ENCODE peak calls at places on chromosome 17, in five cellular contexts. One of them, this sample, is unnamed.

GRCh38 chr17:63961355-63962207 is 11.1 kb downstream of the SCN4A start:
- DNase-seq in Caco-2: peak
- DNase-seq in fibroblast of lung: peak
- DNase-seq in nephron progenitor cell: peak
- DNase-seq in heart right ventricle: peak
- DNase-seq in this sample: peak

GRCh38 chr17:22516861-22517636 is 824.7 kb downstream of the KCNJ18 start:
- DNase-seq in Caco-2: no peak
- DNase-seq in fibroblast of lung: no peak
- DNase-seq in nephron progenitor cell: no peak
- DNase-seq in heart right ventricle: no peak
- DNase-seq in this sample: no peak

GRCh38 chr17:49585422-49586027 is 9.9 kb downstream of the NXPH3 start:
- DNase-seq in Caco-2: peak
- DNase-seq in fibroblast of lung: no peak
- DNase-seq in nephron progenitor cell: no peak
- DNase-seq in heart right ventricle: no peak
- DNase-seq in this sample: no peak

GRCh38 chr17:39928868-39929651 is 1.5 kb downstream of the LRRC3C start:
- DNase-seq in Caco-2: no peak
- DNase-seq in fibroblast of lung: peak
- DNase-seq in nephron progenitor cell: no peak
- DNase-seq in heart right ventricle: no peak
- DNase-seq in this sample: no peak

GRCh38 chr17:2266865-2267228 is 36.7 kb downstream of the SMG6 start:
- DNase-seq in Caco-2: no peak
- DNase-seq in fibroblast of lung: no peak
- DNase-seq in nephron progenitor cell: no peak
- DNase-seq in heart right ventricle: no peak
- DNase-seq in this sample: no peak

GRCh38 chr17:52297230-52298010 is 138.9 kb upstream of the CA10 start:
- DNase-seq in Caco-2: peak
- DNase-seq in fibroblast of lung: no peak
- DNase-seq in nephron progenitor cell: no peak
- DNase-seq in heart right ventricle: no peak
- DNase-seq in this sample: no peak

GRCh38 chr17:50240876-50241275 is 33.4 kb upstream of the TMEM92 start:
- DNase-seq in Caco-2: no peak
- DNase-seq in fibroblast of lung: peak
- DNase-seq in nephron progenitor cell: no peak
- DNase-seq in heart right ventricle: no peak
- DNase-seq in this sample: no peak

GRCh38 chr17:559699-560378 is 154.8 kb downstream of the VPS53 start:
- DNase-seq in Caco-2: no peak
- DNase-seq in fibroblast of lung: peak
- DNase-seq in nephron progenitor cell: no peak
- DNase-seq in heart right ventricle: peak
- DNase-seq in this sample: no peak

GRCh38 chr17:38351412-38352222 is at the start of gene SOCS7:
- DNase-seq in Caco-2: peak
- DNase-seq in fibroblast of lung: peak
- DNase-seq in nephron progenitor cell: peak
- DNase-seq in heart right ventricle: peak
- DNase-seq in this sample: peak

GRCh38 chr17:78120971-78121800 is 7.4 kb downstream of the TMC6 start:
- DNase-seq in Caco-2: no peak
- DNase-seq in fibroblast of lung: no peak
- DNase-seq in nephron progenitor cell: no peak
- DNase-seq in heart right ventricle: peak
- DNase-seq in this sample: no peak

GRCh38 chr17:64115871-64116534 is 13.9 kb downstream of the ERN1 start:
- DNase-seq in Caco-2: no peak
- DNase-seq in fibroblast of lung: peak
- DNase-seq in nephron progenitor cell: no peak
- DNase-seq in heart right ventricle: no peak
- DNase-seq in this sample: no peak

GRCh38 chr17:49229805-49230600 is 584 bp downstream of the PHOSPHO1 start:
- DNase-seq in Caco-2: no peak
- DNase-seq in fibroblast of lung: no peak
- DNase-seq in nephron progenitor cell: peak
- DNase-seq in heart right ventricle: peak
- DNase-seq in this sample: no peak

GRCh38 chr17:1259910-1260389 is 10.3 kb upstream of the BHLHA9 start:
- DNase-seq in Caco-2: no peak
- DNase-seq in fibroblast of lung: no peak
- DNase-seq in nephron progenitor cell: peak
- DNase-seq in heart right ventricle: no peak
- DNase-seq in this sample: no peak

GRCh38 chr17:9239821-9240658 is 218.7 kb downstream of the NTN1 start:
- DNase-seq in Caco-2: no peak
- DNase-seq in fibroblast of lung: peak
- DNase-seq in nephron progenitor cell: peak
- DNase-seq in heart right ventricle: peak
- DNase-seq in this sample: peak

GRCh38 chr17:30332057-30332542 is 1.8 kb downstream of the TMIGD1 start:
- DNase-seq in Caco-2: no peak
- DNase-seq in fibroblast of lung: peak
- DNase-seq in nephron progenitor cell: no peak
- DNase-seq in heart right ventricle: no peak
- DNase-seq in this sample: no peak

GRCh38 chr17:74089869-74090464 is 113.5 kb upstream of the RPL38 start:
- DNase-seq in Caco-2: peak
- DNase-seq in fibroblast of lung: peak
- DNase-seq in nephron progenitor cell: peak
- DNase-seq in heart right ventricle: no peak
- DNase-seq in this sample: peak

GRCh38 chr17:42078396-42079042 is 19.8 kb downstream of the ZNF385C start:
- DNase-seq in Caco-2: no peak
- DNase-seq in fibroblast of lung: no peak
- DNase-seq in nephron progenitor cell: no peak
- DNase-seq in heart right ventricle: no peak
- DNase-seq in this sample: no peak

GRCh38 chr17:9924735-9925191 is 19.7 kb upstream of the RCVRN start:
- DNase-seq in Caco-2: peak
- DNase-seq in fibroblast of lung: peak
- DNase-seq in nephron progenitor cell: peak
- DNase-seq in heart right ventricle: no peak
- DNase-seq in this sample: no peak

GRCh38 chr17:59837362-59838195 is 55.2 kb downstream of the TUBD1 start:
- DNase-seq in Caco-2: peak
- DNase-seq in fibroblast of lung: peak
- DNase-seq in nephron progenitor cell: peak
- DNase-seq in heart right ventricle: no peak
- DNase-seq in this sample: peak

GRCh38 chr17:48610282-48611211 is at the start of gene HOXB7:
- DNase-seq in Caco-2: peak
- DNase-seq in fibroblast of lung: no peak
- DNase-seq in nephron progenitor cell: peak
- DNase-seq in heart right ventricle: peak
- DNase-seq in this sample: no peak

GRCh38 chr17:64174686-64175456 is 44.9 kb upstream of the ERN1 start:
- DNase-seq in Caco-2: no peak
- DNase-seq in fibroblast of lung: peak
- DNase-seq in nephron progenitor cell: no peak
- DNase-seq in heart right ventricle: no peak
- DNase-seq in this sample: no peak

GRCh38 chr17:46875849-46876352 is 24.5 kb downstream of the WNT9B start:
- DNase-seq in Caco-2: no peak
- DNase-seq in fibroblast of lung: no peak
- DNase-seq in nephron progenitor cell: no peak
- DNase-seq in heart right ventricle: no peak
- DNase-seq in this sample: no peak

GRCh38 chr17:9684955-9685621 is 39.8 kb downstream of the USP43 start:
- DNase-seq in Caco-2: no peak
- DNase-seq in fibroblast of lung: peak
- DNase-seq in nephron progenitor cell: no peak
- DNase-seq in heart right ventricle: no peak
- DNase-seq in this sample: no peak

GRCh38 chr17:19329136-19329535 is 33.4 kb downstream of the B9D1 start:
- DNase-seq in Caco-2: no peak
- DNase-seq in fibroblast of lung: no peak
- DNase-seq in nephron progenitor cell: no peak
- DNase-seq in heart right ventricle: no peak
- DNase-seq in this sample: no peak

GRCh38 chr17:75267403-75268232 is 3.4 kb downstream of the MIF4GD start:
- DNase-seq in Caco-2: peak
- DNase-seq in fibroblast of lung: no peak
- DNase-seq in nephron progenitor cell: peak
- DNase-seq in heart right ventricle: no peak
- DNase-seq in this sample: no peak

GRCh38 chr17:44464037-44464436 is 39.2 kb downstream of the GPATCH8 start:
- DNase-seq in Caco-2: no peak
- DNase-seq in fibroblast of lung: peak
- DNase-seq in nephron progenitor cell: no peak
- DNase-seq in heart right ventricle: no peak
- DNase-seq in this sample: no peak

GRCh38 chr17:31549121-31549524 is 157.6 kb downstream of the RAB11FIP4 start:
- DNase-seq in Caco-2: no peak
- DNase-seq in fibroblast of lung: no peak
- DNase-seq in nephron progenitor cell: no peak
- DNase-seq in heart right ventricle: no peak
- DNase-seq in this sample: no peak

GRCh38 chr17:41775394-41776226 is 10.9 kb downstream of the JUP start:
- DNase-seq in Caco-2: no peak
- DNase-seq in fibroblast of lung: no peak
- DNase-seq in nephron progenitor cell: no peak
- DNase-seq in heart right ventricle: peak
- DNase-seq in this sample: no peak

GRCh38 chr17:5557485-5557884 is 26.8 kb downstream of the NLRP1 start:
- DNase-seq in Caco-2: no peak
- DNase-seq in fibroblast of lung: peak
- DNase-seq in nephron progenitor cell: no peak
- DNase-seq in heart right ventricle: no peak
- DNase-seq in this sample: no peak
- TF ChIP-seq CTCF in Caco-2: no peak
- TF ChIP-seq CTCF in fibroblast of lung: no peak
- TF ChIP-seq CTCF in nephron progenitor cell: no peak
- TF ChIP-seq CTCF in heart right ventricle: no peak
- TF ChIP-seq CTCF in this sample: no peak

DNA sequence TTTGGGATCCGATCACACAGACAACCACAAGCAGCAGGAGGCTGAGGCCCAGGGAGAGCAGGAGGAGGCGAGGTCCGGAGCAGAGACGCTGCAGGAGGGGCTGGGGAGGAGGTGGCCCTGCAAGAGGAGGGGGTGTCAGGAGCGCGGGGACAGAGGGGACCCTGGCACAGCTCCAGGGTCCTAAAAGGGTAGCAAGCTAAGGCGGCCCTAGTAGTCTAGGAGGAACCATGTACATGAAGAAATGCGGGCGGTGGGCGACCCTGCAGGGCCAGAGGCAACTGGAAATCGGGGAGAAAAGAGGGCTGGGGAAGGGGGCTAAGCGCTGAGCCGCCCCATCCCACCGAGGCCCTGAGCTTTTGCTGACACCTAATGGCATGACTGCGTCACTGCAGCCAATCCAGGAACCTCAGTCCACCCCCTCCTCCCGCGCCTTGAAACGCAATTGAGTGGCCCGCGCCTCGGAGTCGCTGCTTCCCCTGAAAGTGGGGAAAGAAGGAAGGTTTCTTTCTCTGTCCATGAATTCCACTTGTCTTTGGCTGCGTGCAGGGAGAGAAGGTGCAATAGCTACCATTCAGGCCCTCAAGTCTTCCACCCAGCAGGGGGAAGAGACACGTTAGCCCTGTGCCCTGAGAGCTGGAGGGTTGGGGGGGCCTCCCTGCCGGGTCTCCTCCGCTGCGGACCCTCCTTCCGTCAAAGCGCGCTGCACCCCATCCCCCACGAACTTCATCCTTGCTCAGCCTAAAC is 1.8 kb downstream of the ASGR1 start:
- DNase-seq in Caco-2: peak
- DNase-seq in fibroblast of lung: peak
- DNase-seq in nephron progenitor cell: peak
- DNase-seq in heart right ventricle: peak
- DNase-seq in this sample: peak
- TF ChIP-seq CTCF in Caco-2: peak
- TF ChIP-seq CTCF in fibroblast of lung: peak
- TF ChIP-seq CTCF in nephron progenitor cell: peak
- TF ChIP-seq CTCF in heart right ventricle: peak
- TF ChIP-seq CTCF in this sample: peak

GRCh38 chr17:34711646-34712045 is 132.3 kb downstream of the TMEM132E start:
- DNase-seq in Caco-2: no peak
- DNase-seq in fibroblast of lung: no peak
- DNase-seq in nephron progenitor cell: no peak
- DNase-seq in heart right ventricle: no peak
- DNase-seq in this sample: no peak
- TF ChIP-seq CTCF in Caco-2: no peak
- TF ChIP-seq CTCF in fibroblast of lung: no peak
- TF ChIP-seq CTCF in nephron progenitor cell: no peak
- TF ChIP-seq CTCF in heart right ventricle: no peak
- TF ChIP-seq CTCF in this sample: no peak

GRCh38 chr17:58238147-58238634 is at the start of gene LPO:
- DNase-seq in Caco-2: no peak
- DNase-seq in fibroblast of lung: no peak
- DNase-seq in nephron progenitor cell: no peak
- DNase-seq in heart right ventricle: no peak
- DNase-seq in this sample: no peak
- TF ChIP-seq CTCF in Caco-2: no peak
- TF ChIP-seq CTCF in fibroblast of lung: no peak
- TF ChIP-seq CTCF in nephron progenitor cell: no peak
- TF ChIP-seq CTCF in heart right ventricle: no peak
- TF ChIP-seq CTCF in this sample: no peak

DNA sequence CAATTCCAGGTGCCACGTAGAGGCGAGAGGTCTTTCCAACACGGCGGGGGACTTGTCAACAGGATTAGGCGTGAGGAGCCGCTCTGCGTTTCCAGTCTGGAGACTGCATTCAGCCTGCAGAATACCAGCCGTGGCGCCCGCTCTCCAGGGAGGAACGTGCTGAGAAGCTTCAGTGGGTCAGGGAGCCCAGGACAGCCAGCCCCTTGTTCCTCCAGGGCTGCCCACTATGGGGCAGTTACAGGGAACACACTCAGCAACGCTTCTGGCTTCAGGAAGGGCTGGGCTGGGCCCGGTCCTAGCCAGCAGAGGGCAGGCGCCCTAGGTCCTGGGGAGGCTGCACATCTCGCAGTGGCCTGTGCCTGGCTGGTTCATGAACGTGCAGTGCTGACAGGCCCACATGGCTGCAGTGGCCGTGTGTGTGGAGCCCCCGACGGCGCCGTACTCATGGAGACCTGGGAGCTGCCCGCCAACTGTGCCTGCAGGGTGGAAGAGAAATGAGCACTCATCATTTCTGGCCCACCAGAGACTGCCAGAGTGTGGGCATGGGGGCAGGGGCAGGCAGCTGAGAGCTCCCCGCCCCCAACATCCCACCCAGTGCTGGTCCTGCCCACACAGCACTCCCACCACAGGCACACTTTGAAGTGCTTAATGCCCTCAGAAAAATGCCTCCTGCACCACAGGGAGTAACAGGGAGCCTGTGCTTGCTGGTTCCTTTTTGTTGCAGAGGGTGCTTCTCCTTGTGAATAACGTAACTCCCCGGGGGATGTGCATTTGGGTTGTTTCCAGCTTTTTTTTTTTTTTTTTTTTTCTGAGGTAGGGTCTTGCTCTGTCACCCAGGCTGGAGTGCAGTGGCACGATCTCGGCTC is 7.0 kb upstream of the FAAP100 start:
- DNase-seq in Caco-2: peak
- DNase-seq in fibroblast of lung: no peak
- DNase-seq in nephron progenitor cell: no peak
- DNase-seq in heart right ventricle: peak
- DNase-seq in this sample: no peak
- TF ChIP-seq CTCF in Caco-2: no peak
- TF ChIP-seq CTCF in fibroblast of lung: peak
- TF ChIP-seq CTCF in nephron progenitor cell: no peak
- TF ChIP-seq CTCF in heart right ventricle: peak
- TF ChIP-seq CTCF in this sample: no peak